ENCODE peak calls at places on chromosomes 5 and 9, in eight cellular contexts. T is HEK293T, G is NCI-H2081, M is islet precursor cell, Q is PC-9, H is mesothelial cell of epicardium, I is myocyte, X is ELF-1. A is an unnamed sample.

GRCh38 chr5:123785160-123786001 is 273.4 kb downstream of the CSNK1G3 start:
- DNase-seq in T (no peak), G (peak), M (no peak), Q (no peak), H (no peak), I (peak), X (no peak), A (no peak)

GRCh38 chr5:141084487-141084989 is 9.9 kb upstream of the PCDHB2 start:
- DNase-seq in T (peak), G (peak), M (peak), Q (peak), H (no peak), I (peak), X (peak), A (peak)

GRCh38 chr5:150710165-150710564 is 9.3 kb upstream of the RBM22 start:
- DNase-seq in T (no peak), G (no peak), M (no peak), Q (no peak), H (no peak), I (no peak), X (no peak), A (peak)

GRCh38 chr9:8917978-8918739 is 1118.6 kb upstream of the DMAC1 start:
- DNase-seq in T (no peak), G (peak), M (no peak), Q (no peak), H (no peak), I (no peak), X (no peak), A (no peak)

GRCh38 chr5:179129607-179130071 is 69.5 kb downstream of the ZNF354C start:
- DNase-seq in T (no peak), G (no peak), M (peak), Q (no peak), H (no peak), I (peak), X (no peak), A (no peak)

GRCh38 chr9:7841831-7842230 is 42.3 kb upstream of the DMAC1 start:
- DNase-seq in T (no peak), G (no peak), M (no peak), Q (no peak), H (no peak), I (no peak), X (no peak), A (no peak)

GRCh38 chr5:67163231-67163756 is 33.3 kb downstream of the CD180 start:
- DNase-seq in T (no peak), G (no peak), M (no peak), Q (no peak), H (no peak), I (no peak), X (no peak), A (no peak)

GRCh38 chr5:135310328-135310989 is 88.6 kb downstream of the MACROH2A1 start:
- DNase-seq in T (no peak), G (no peak), M (no peak), Q (peak), H (no peak), I (no peak), X (no peak), A (no peak)

GRCh38 chr9:69811329-69811989 is 9.2 kb upstream of the CFAP95 start:
- DNase-seq in T (no peak), G (no peak), M (no peak), Q (no peak), H (no peak), I (no peak), X (no peak), A (no peak)

GRCh38 chr9:74666625-74667316 is 169.6 kb downstream of the RORB start:
- DNase-seq in T (no peak), G (no peak), M (no peak), Q (no peak), H (no peak), I (no peak), X (no peak), A (no peak)

GRCh38 chr5:89351232-89351631 is 468.2 kb upstream of the MEF2C start:
- DNase-seq in T (no peak), G (no peak), M (no peak), Q (no peak), H (no peak), I (no peak), X (no peak), A (peak)

GRCh38 chr9:127389391-127390242 is 7.4 kb upstream of the SLC2A8 start:
- DNase-seq in T (no peak), G (no peak), M (no peak), Q (no peak), H (no peak), I (peak), X (no peak), A (no peak)

GRCh38 chr5:31987985-31988710 is 186.0 kb downstream of the GOLPH3 start:
- DNase-seq in T (no peak), G (no peak), M (no peak), Q (peak), H (no peak), I (peak), X (no peak), A (peak)

GRCh38 chr9:137967280-137967943 is 89.8 kb downstream of the CACNA1B start:
- DNase-seq in T (no peak), G (no peak), M (peak), Q (no peak), H (no peak), I (no peak), X (no peak), A (no peak)

GRCh38 chr5:160643588-160643987 is 208.4 kb downstream of the ATP10B start:
- DNase-seq in T (no peak), G (no peak), M (no peak), Q (no peak), H (no peak), I (no peak), X (no peak), A (no peak)

GRCh38 chr9:83047839-83048775 is 14.8 kb downstream of the RASEF start:
- DNase-seq in T (no peak), G (no peak), M (no peak), Q (no peak), H (no peak), I (no peak), X (no peak), A (peak)

GRCh38 chr5:149005077-149005892 is 57.6 kb downstream of the SH3TC2 start:
- DNase-seq in T (no peak), G (no peak), M (no peak), Q (peak), H (no peak), I (peak), X (peak), A (peak)

GRCh38 chr9:93667006-93667405 is 90.6 kb downstream of the PHF2 start:
- DNase-seq in T (no peak), G (no peak), M (peak), Q (no peak), H (peak), I (no peak), X (no peak), A (no peak)

GRCh38 chr5:102866315-102866693 is 111.2 kb downstream of the PAM start:
- DNase-seq in T (no peak), G (no peak), M (no peak), Q (no peak), H (no peak), I (no peak), X (no peak), A (no peak)

GRCh38 chr9:111610149-111610548 is 10.7 kb upstream of the PTGR1 start:
- DNase-seq in T (no peak), G (no peak), M (no peak), Q (no peak), H (no peak), I (no peak), X (no peak), A (no peak)

GRCh38 chr5:2591777-2592453 is 159.6 kb downstream of the IRX2 start:
- DNase-seq in T (no peak), G (no peak), M (no peak), Q (no peak), H (no peak), I (no peak), X (peak), A (no peak)

GRCh38 chr5:151670953-151671636 is 15.6 kb downstream of the SPARC start:
- DNase-seq in T (no peak), G (no peak), M (no peak), Q (no peak), H (no peak), I (peak), X (no peak), A (peak)

GRCh38 chr5:68255305-68256130 is 40.0 kb downstream of the PIK3R1 start:
- DNase-seq in T (no peak), G (no peak), M (no peak), Q (no peak), H (no peak), I (no peak), X (no peak), A (no peak)

GRCh38 chr9:124040935-124041816 is 29.6 kb downstream of the LHX2 start:
- DNase-seq in T (peak), G (peak), M (peak), Q (no peak), H (no peak), I (peak), X (peak), A (no peak)

GRCh38 chr9:91720746-91721705 is 229.0 kb downstream of the ROR2 start:
- DNase-seq in T (no peak), G (no peak), M (peak), Q (no peak), H (no peak), I (no peak), X (peak), A (no peak)

GRCh38 chr5:147403659-147404640 is 105.9 kb downstream of the DPYSL3 start:
- DNase-seq in T (no peak), G (no peak), M (peak), Q (peak), H (no peak), I (peak), X (peak), A (peak)

GRCh38 chr5:53679261-53679660 is 118.8 kb downstream of the NDUFS4 start:
- DNase-seq in T (no peak), G (no peak), M (no peak), Q (peak), H (no peak), I (peak), X (no peak), A (no peak)

GRCh38 chr5:169945831-169946261 is 34.4 kb downstream of the INSYN2B start:
- DNase-seq in T (no peak), G (no peak), M (peak), Q (peak), H (no peak), I (peak), X (no peak), A (peak)

GRCh38 chr5:142211918-142212317 is 103.3 kb downstream of the NDFIP1 start:
- DNase-seq in T (no peak), G (no peak), M (no peak), Q (peak), H (no peak), I (no peak), X (no peak), A (no peak)

GRCh38 chr9:105359899-105360298 is 87.9 kb upstream of the FSD1L start:
- DNase-seq in T (no peak), G (no peak), M (no peak), Q (no peak), H (no peak), I (peak), X (no peak), A (peak)

A was measured in RCC 7860.